ENCODE peak calls at places on chromosome 10, in seven cellular contexts. H is cardiac muscle cell, Z is WERI-Rb-1, Q is spleen, B is ovary, Y is GM12865, X is mammary epithelial cell. C is an unnamed sample.

GRCh38 chr10:86191166-86191565 is 175.4 kb downstream of the GRID1 start:
- DNase-seq in Q (peak), Z (no peak), B (no peak), Y (no peak), H (no peak), X (no peak), C (no peak)

GRCh38 chr10:42428534-42428933 is 209.8 kb downstream of the ZNF33B start:
- DNase-seq in H (no peak), X (peak), Q (no peak), Z (no peak), Y (no peak), B (no peak), C (peak)

GRCh38 chr10:21399392-21400015 is 126.0 kb downstream of the SKIDA1 start:
- DNase-seq in Q (no peak), Z (no peak), B (no peak), Y (no peak), H (peak), X (peak), C (no peak)

GRCh38 chr10:7541137-7542087 is 125.4 kb downstream of the ITIH5 start:
- DNase-seq in Y (no peak), H (peak), B (peak), Q (no peak), X (no peak), Z (no peak), C (peak)

GRCh38 chr10:3789621-3790020 is 4.6 kb upstream of the KLF6 start:
- DNase-seq in H (no peak), Z (no peak), Q (no peak), B (no peak), Y (no peak), X (no peak), C (no peak)

GRCh38 chr10:11208908-11209809 is 191.5 kb downstream of the CELF2 start:
- DNase-seq in X (no peak), Z (no peak), B (no peak), Y (peak), Q (no peak), H (no peak), C (no peak)

GRCh38 chr10:109866168-109866994 is 56.9 kb downstream of the XPNPEP1 start:
- DNase-seq in H (peak), Q (no peak), Y (no peak), B (no peak), Z (peak), X (no peak), C (peak)

GRCh38 chr10:96254976-96255375 is 16.4 kb downstream of the BLNK start:
- DNase-seq in Q (no peak), X (no peak), B (no peak), Z (no peak), Y (no peak), H (no peak), C (no peak)

GRCh38 chr10:20956843-20957242 is 59.7 kb upstream of the NEBL start:
- DNase-seq in Q (no peak), B (no peak), X (peak), Z (no peak), H (no peak), Y (peak), C (no peak)

GRCh38 chr10:78991187-78991586 is 77.6 kb upstream of the ZMIZ1 start:
- DNase-seq in B (no peak), X (peak), Y (peak), Z (no peak), H (no peak), Q (no peak), C (no peak)

GRCh38 chr10:35497909-35498308 is 107.2 kb upstream of the GJD4 start:
- DNase-seq in Y (no peak), B (no peak), X (no peak), Z (no peak), H (no peak), Q (no peak), C (no peak)

GRCh38 chr10:92110039-92110794 is 180.7 kb downstream of the CPEB3 start:
- DNase-seq in H (no peak), Z (no peak), X (peak), Q (no peak), Y (no peak), B (no peak), C (no peak)

GRCh38 chr10:28853195-28853594 is 175.9 kb downstream of the BAMBI start:
- DNase-seq in B (peak), Y (no peak), Q (no peak), H (peak), Z (no peak), X (no peak), C (no peak)

GRCh38 chr10:2676455-2676854 is 390.9 kb upstream of the PFKP start:
- DNase-seq in Y (no peak), X (no peak), B (no peak), H (no peak), Z (no peak), Q (no peak), C (no peak)

GRCh38 chr10:42932735-42933453 is 144.0 kb upstream of the RET start:
- DNase-seq in B (no peak), H (peak), Q (peak), Y (no peak), Z (no peak), X (no peak), C (peak)

GRCh38 chr10:78299861-78300453 is 266.3 kb downstream of the RPS24 start:
- DNase-seq in Z (no peak), H (no peak), B (no peak), Y (no peak), X (no peak), Q (peak), C (no peak)

GRCh38 chr10:15202639-15203038 is 34.1 kb upstream of the NMT2 start:
- DNase-seq in Y (no peak), Z (no peak), X (no peak), B (no peak), Q (no peak), H (no peak), C (no peak)

GRCh38 chr10:46291817-46292572 is 5.2 kb downstream of the ANTXRL start:
- DNase-seq in Y (no peak), X (no peak), H (no peak), Q (peak), Z (no peak), B (no peak), C (no peak)

GRCh38 chr10:3825862-3826351 is 40.9 kb upstream of the KLF6 start:
- DNase-seq in Y (no peak), Q (no peak), X (no peak), B (no peak), Z (no peak), H (no peak), C (no peak)

GRCh38 chr10:31353574-31353973 is 34.6 kb downstream of the ZEB1 start:
- DNase-seq in B (no peak), Y (peak), X (peak), Q (no peak), H (no peak), Z (no peak), C (peak)

GRCh38 chr10:124898493-124898892 is 43.4 kb upstream of the ZRANB1 start:
- DNase-seq in Y (no peak), H (no peak), Z (no peak), X (no peak), Q (no peak), B (no peak), C (peak)

GRCh38 chr10:59838390-59838789 is 68.0 kb downstream of the CCDC6 start:
- DNase-seq in X (peak), Y (no peak), B (no peak), Z (no peak), Q (no peak), H (no peak), C (no peak)

GRCh38 chr10:97195654-97196212 is 10.0 kb upstream of the SLIT1 start:
- DNase-seq in Y (no peak), H (no peak), X (no peak), Z (no peak), Q (no peak), B (no peak), C (no peak)

GRCh38 chr10:29687411-29688160 is 52.8 kb upstream of the SVIL start:
- DNase-seq in X (no peak), B (no peak), Z (no peak), Q (peak), H (no peak), Y (no peak), C (peak)

GRCh38 chr10:121340176-121340850 is 257.9 kb downstream of the FGFR2 start:
- DNase-seq in H (peak), X (no peak), Z (no peak), Y (no peak), B (no peak), Q (no peak), C (peak)

GRCh38 chr10:118459642-118460193 is 117.6 kb upstream of the FAM204A start:
- DNase-seq in Q (no peak), Z (peak), Y (peak), X (peak), H (peak), B (peak), C (peak)

GRCh38 chr10:22345301-22346086 is at the start of gene SPAG6:
- DNase-seq in Q (peak), Z (peak), Y (peak), H (no peak), X (no peak), B (no peak), C (peak)

GRCh38 chr10:11162828-11163599 is 145.3 kb downstream of the CELF2 start:
- DNase-seq in B (no peak), H (peak), X (no peak), Z (no peak), Q (peak), Y (peak), C (no peak)

GRCh38 chr10:131961777-131962450 is 19.8 kb downstream of the BNIP3 start:
- DNase-seq in Z (no peak), Q (peak), X (no peak), H (no peak), Y (no peak), B (no peak), C (no peak)

GRCh38 chr10:108388716-108389115 is 1224.2 kb upstream of the SORCS1 start:
- DNase-seq in Y (no peak), B (no peak), X (no peak), Q (no peak), Z (no peak), H (no peak), C (no peak)

GRCh38 chr10:84452006-84452405 is 123.6 kb downstream of the CCSER2 start:
- DNase-seq in H (no peak), Q (no peak), Y (no peak), Z (no peak), B (no peak), X (peak), C (peak)

DNA sequence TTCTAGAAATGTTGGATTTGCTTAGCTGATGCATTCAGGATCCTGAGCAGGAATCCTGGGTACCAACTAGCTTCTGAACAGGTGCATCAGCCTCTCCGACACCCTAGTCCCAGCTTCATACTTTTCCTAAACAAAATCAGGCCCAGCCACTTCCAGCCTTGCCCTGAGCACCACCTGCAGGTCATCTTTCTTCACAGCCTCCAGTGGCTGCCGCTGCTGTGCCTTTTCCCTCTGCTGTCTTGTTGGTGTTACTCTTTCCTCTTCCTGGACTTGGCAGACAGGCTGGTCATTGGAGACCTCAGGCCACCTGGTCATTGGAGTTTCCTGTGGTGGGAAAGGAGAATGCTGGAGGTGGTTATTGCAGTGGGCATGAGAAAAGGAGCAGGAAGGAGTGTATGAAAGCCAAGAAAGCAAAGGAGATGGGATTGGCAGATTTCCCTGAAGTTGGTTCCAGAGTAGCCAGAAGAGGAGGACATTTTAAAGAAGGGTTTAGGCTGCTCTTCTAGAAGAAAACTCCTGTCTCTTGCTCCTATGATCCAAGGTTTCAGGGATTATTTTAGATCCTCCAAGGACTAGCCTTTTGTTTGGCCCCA is 48.2 kb upstream of the NFKB2 start:
- DNase-seq in Y (peak), Z (peak), Q (no peak), H (peak), B (no peak), X (peak), C (peak)
- TF ChIP-seq CTCF in Y (peak), Z (peak), Q (peak), H (peak), B (no peak), X (peak), C (peak)

GRCh38 chr10:127906548-127907377 is at the start of gene PTPRE:
- DNase-seq in Q (peak), H (peak), X (peak), B (no peak), Y (peak), Z (peak), C (peak)
- TF ChIP-seq CTCF in Q (peak), H (peak), X (peak), B (peak), Y (peak), Z (peak), C (peak)

GRCh38 chr10:47404937-47405336 is 20.8 kb upstream of the ZNF488 start:
- DNase-seq in Q (no peak), X (no peak), Z (no peak), H (no peak), Y (no peak), B (no peak), C (no peak)

GRCh38 chr10:47402681-47403301 is 18.7 kb upstream of the ZNF488 start:
- DNase-seq in Q (peak), X (peak), B (peak), H (peak), Z (peak), Y (no peak), C (peak)

GRCh38 chr10:47404446-47404845 is 20.4 kb upstream of the ZNF488 start:
- DNase-seq in Q (peak), B (no peak), H (no peak), Z (peak), X (no peak), Y (no peak), C (peak)

GRCh38 chr10:47401874-47402645 is 18.0 kb upstream of the ZNF488 start:
- DNase-seq in Z (no peak), X (no peak), B (no peak), Y (no peak), Q (peak), H (no peak), C (no peak)

DNA sequence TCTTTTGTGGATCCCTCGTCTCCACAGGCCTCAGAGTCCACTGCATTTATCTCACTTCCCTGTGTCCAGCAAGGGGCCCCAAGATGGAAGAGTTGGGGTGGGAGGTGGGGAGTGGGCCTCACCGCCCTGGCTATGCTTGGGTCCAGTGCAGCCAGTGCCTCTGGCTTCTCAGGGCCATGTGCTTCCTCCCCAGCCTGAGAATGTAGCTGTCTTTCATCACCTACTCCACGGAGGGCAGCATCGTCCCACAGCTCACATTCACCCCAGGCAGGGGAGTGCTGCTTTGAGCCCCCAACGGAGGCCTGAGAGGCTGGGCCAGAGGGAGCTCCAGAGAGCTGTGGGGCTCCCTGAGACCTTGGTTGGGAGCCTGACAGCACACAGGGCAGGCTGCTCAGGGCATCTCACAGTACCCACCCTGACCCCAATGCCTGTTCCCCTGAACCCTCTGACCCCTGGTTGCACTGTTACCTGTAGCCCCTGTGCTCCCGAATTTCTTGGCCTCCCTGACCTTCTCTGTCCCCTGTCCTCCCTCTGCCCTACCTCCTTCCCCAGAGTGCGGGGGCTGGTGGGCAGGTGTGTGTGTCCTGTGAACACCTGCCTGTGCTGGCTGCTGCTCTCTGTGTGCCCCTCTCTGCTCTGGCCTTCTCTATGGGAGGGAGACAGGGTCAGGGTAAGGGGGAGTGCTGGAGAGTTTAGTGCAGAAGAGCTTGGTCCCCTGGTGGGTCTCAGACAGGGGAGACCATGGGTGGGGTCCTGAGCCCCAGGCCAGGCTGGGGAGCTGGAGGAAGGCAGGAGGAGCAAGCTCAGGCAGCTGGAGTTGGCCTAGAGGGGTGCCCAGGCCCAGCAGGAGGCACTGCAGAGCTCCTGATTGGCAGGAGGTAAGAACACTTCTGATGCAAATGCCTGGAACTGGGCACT is 19.6 kb upstream of the ZNF488 start:
- DNase-seq in B (no peak), Q (peak), Z (no peak), X (no peak), Y (no peak), H (peak), C (no peak)
- TF ChIP-seq CTCF in B (no peak), Q (no peak), Z (peak), X (no peak), Y (peak), H (peak), C (no peak)

GRCh38 chr10:58153751-58154150 is 113.9 kb downstream of the IPMK start:
- DNase-seq in Q (no peak), B (no peak), X (no peak), Z (no peak), Y (no peak), H (no peak), C (no peak)
- TF ChIP-seq CTCF in Q (no peak), B (no peak), X (no peak), Z (no peak), Y (no peak), H (no peak), C (no peak)

DNA sequence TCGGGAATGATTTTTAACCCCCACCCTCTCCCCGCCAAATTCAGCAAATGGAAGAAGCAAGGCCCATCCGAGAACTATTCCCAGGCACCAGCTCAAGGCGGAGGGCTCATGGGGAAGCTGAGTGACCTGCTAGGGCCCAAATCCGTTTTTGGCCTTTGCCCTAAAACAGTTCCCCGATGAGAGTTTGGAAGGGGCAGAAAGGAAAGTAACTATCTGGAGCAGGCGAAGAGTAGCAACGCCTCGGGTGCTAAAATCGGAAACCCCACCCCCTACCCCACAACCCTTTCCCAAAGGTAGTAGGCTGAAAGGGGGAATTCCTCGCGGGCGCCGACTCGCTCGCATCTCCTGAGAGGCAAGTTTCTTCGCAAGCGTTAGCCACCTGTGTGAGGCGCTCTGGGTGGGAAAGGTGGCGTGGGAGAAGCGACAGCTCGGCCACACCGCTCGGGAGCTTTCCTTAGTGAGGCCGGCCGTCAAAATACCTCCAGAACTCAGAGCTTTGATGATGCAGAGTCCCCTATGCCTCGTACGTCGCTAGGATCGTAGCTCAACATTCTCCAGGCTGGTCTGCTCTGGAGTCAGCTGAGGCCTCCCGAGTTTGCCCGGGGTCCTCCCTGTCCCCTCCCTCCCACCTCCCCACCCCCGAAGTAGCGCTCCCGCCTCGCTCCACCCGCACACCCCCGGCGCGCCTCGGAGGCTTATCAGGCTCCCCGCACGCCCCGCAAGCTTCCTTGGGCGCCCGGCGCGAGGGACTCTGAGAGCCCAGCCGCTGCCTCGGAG is 638 bp upstream of the PRKG1 start:
- DNase-seq in X (peak), Q (peak), Y (no peak), Z (no peak), B (peak), H (peak), C (peak)
- TF ChIP-seq CTCF in X (no peak), Q (no peak), Y (no peak), Z (no peak), B (no peak), H (no peak), C (no peak)

GRCh38 chr10:87661861-87662785 is 2.4 kb downstream of the PAPSS2 start:
- DNase-seq in H (no peak), X (no peak), B (no peak), Y (no peak), Z (no peak), Q (no peak), C (peak)

GRCh38 chr10:87660484-87661133 is 931 bp downstream of the PAPSS2 start:
- DNase-seq in B (peak), X (no peak), Q (no peak), Y (no peak), H (no peak), Z (no peak), C (no peak)

GRCh38 chr10:87658858-87659555 is 671 bp upstream of the PAPSS2 start:
- DNase-seq in H (peak), B (no peak), X (no peak), Q (no peak), Z (no peak), Y (no peak), C (peak)

GRCh38 chr10:87658383-87658795 is 1.3 kb upstream of the PAPSS2 start:
- DNase-seq in X (no peak), H (peak), B (no peak), Q (no peak), Y (no peak), Z (no peak), C (no peak)

GRCh38 chr10:87659571-87660483 is at the start of gene PAPSS2:
- DNase-seq in H (peak), Z (peak), Y (peak), Q (peak), X (peak), B (peak), C (peak)
- TF ChIP-seq CTCF in H (peak), Z (peak), Y (no peak), Q (no peak), X (no peak), B (no peak), C (no peak)

DNA sequence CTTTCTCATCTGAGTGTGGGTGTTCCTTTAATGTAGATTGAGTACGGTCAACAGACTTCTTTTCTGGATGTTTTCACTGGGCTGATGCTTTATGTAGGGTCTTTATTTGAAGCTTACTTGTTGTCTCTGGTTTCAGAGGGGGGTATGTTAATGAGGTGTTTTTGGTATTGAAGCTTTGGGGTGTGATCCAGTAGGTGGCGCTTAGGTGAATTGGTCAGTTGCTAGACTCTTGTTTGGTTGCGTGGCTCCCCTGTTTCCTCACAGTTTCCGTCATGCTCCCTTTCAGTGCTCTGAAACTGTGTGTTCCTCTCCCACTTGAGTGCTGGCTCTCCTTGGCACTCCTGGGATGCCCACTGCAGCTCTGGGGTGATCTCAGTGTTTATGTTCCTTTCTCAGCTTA is 80.8 kb downstream of the FANK1 start:
- DNase-seq in X (no peak), Q (no peak), H (no peak), Z (no peak), B (no peak), Y (peak), C (peak)
- TF ChIP-seq CTCF in X (no peak), Q (no peak), H (no peak), Z (peak), B (no peak), Y (peak), C (peak)

C was measured in GM23338.